ENCODE peak calls at places on chromosomes 13 and 19, in five cellular contexts. Z is fibroblast of lung; G is bronchial epithelial cell; F is A673; I is activated CD4-positive, alpha-beta T cell treated with anti-CD3 and anti-CD28 coated beads for 24 hours. N is an unnamed sample.

GRCh38 chr19:27793644-27794443 is 1419.1 kb downstream of the UQCRFS1 start:
- DNase-seq in G (peak), Z (peak), F (peak), I (peak), N (no peak)

GRCh38 chr13:23993439-23993980 is 96.2 kb upstream of the C1QTNF9B start:
- DNase-seq in Z (peak), I (no peak), G (no peak), F (no peak), N (no peak)

GRCh38 chr19:3397266-3398022 is 31.1 kb downstream of the NFIC start:
- DNase-seq in F (no peak), Z (peak), G (no peak), I (no peak), N (peak)

GRCh38 chr13:98779695-98780094 is 27.2 kb upstream of the SLC15A1 start:
- DNase-seq in F (no peak), I (no peak), G (no peak), Z (no peak), N (no peak)

GRCh38 chr19:5805465-5806132 is 732 bp downstream of the NRTN start:
- DNase-seq in Z (peak), I (peak), G (no peak), F (peak), N (peak)

GRCh38 chr13:50167224-50167947 is 152.1 kb downstream of the KCNRG start:
- DNase-seq in F (no peak), G (no peak), I (no peak), Z (peak), N (no peak)

GRCh38 chr13:45731455-45731854 is 29.3 kb downstream of the CBY2 start:
- DNase-seq in G (no peak), F (no peak), I (no peak), Z (no peak), N (no peak)

GRCh38 chr19:30523791-30524190 is 151.6 kb downstream of the ZNF536 start:
- DNase-seq in F (no peak), Z (no peak), I (no peak), G (no peak), N (no peak)

GRCh38 chr19:42255766-42256750 is 1.1 kb upstream of the ERF start:
- DNase-seq in G (no peak), Z (peak), F (peak), I (no peak), N (peak)

GRCh38 chr13:25232937-25233515 is 54.3 kb downstream of the MTMR6 start:
- DNase-seq in F (peak), G (peak), I (no peak), Z (peak), N (peak)

GRCh38 chr19:932647-933552 is 7.1 kb downstream of the ARID3A start:
- DNase-seq in F (no peak), G (no peak), I (no peak), Z (peak), N (no peak)